ENCODE peak calls at places on chromosomes 13 and 19, in seven cellular contexts. E is aorta; T is effector memory CD4-positive, alpha-beta T cell; Y is IMR-90; X is neural progenitor cell; Q is CD4-positive, alpha-beta memory T cell; H is esophagus squamous epithelium. L is an unnamed sample.

GRCh38 chr13:40394304-40394983 is 272.0 kb downstream of the FOXO1 start:
- DNase-seq in Y (no peak), E (no peak), Q (no peak), T (no peak), X (no peak), H (no peak), L (no peak)

GRCh38 chr19:4673726-4674125 is 3.6 kb upstream of the MYDGF start:
- DNase-seq in Y (no peak), X (no peak), E (no peak), Q (no peak), T (no peak), H (no peak), L (no peak)

GRCh38 chr13:113009743-113010509 is 40.9 kb downstream of the MCF2L start:
- DNase-seq in T (no peak), Y (no peak), X (no peak), E (no peak), Q (no peak), H (no peak), L (no peak)

GRCh38 chr13:46622918-46623256 is 69.9 kb downstream of the LRCH1 start:
- DNase-seq in X (no peak), T (no peak), Y (peak), Q (no peak), E (no peak), H (no peak), L (no peak)

GRCh38 chr19:32404939-32405430 is 585 bp upstream of the DPY19L3 start:
- DNase-seq in Q (no peak), E (peak), X (peak), H (no peak), Y (peak), T (no peak), L (peak)

GRCh38 chr13:21531475-21531874 is 72.4 kb upstream of the ZDHHC20 start:
- DNase-seq in T (no peak), X (no peak), H (no peak), E (no peak), Q (no peak), Y (no peak), L (no peak)

GRCh38 chr19:18848860-18849661 is 17.3 kb downstream of the UPF1 start:
- DNase-seq in Q (no peak), T (no peak), X (no peak), E (peak), H (no peak), Y (peak), L (no peak)

GRCh38 chr13:99067160-99067985 is 89.5 kb upstream of the DOCK9 start:
- DNase-seq in T (no peak), X (no peak), H (no peak), Y (peak), E (no peak), Q (no peak), L (no peak)

GRCh38 chr19:50518091-50519005 is 4.6 kb upstream of the ASPDH start:
- DNase-seq in E (peak), H (no peak), Y (no peak), X (no peak), Q (no peak), T (no peak), L (no peak)

GRCh38 chr19:13013649-13014048 is 18.4 kb downstream of the NFIX start:
- DNase-seq in X (no peak), E (no peak), T (no peak), Q (no peak), H (no peak), Y (no peak), L (no peak)

GRCh38 chr13:23488442-23488841 is 54.9 kb upstream of the SACS start:
- DNase-seq in T (no peak), H (no peak), X (no peak), Y (peak), E (no peak), Q (peak), L (no peak)

GRCh38 chr13:94224670-94225069 is 254.8 kb downstream of the DCT start:
- DNase-seq in T (no peak), Q (no peak), X (peak), H (no peak), Y (no peak), E (no peak), L (no peak)

GRCh38 chr19:38908854-38909253 is 3.1 kb downstream of the CCER2 start:
- DNase-seq in T (no peak), Y (no peak), H (no peak), Q (no peak), E (no peak), X (no peak), L (no peak)

GRCh38 chr13:106348032-106348431 is 187.4 kb downstream of the EFNB2 start:
- DNase-seq in Y (peak), T (no peak), E (no peak), H (no peak), X (peak), Q (no peak), L (no peak)

GRCh38 chr13:39895254-39895653 is 239.8 kb downstream of the COG6 start:
- DNase-seq in H (no peak), Y (no peak), E (no peak), X (no peak), T (no peak), Q (no peak), L (no peak)

GRCh38 chr19:6087074-6087506 is 23.2 kb downstream of the RFX2 start:
- DNase-seq in E (no peak), Q (peak), H (no peak), T (no peak), Y (no peak), X (peak), L (no peak)

GRCh38 chr13:31864307-31864706 is 125.0 kb downstream of the RXFP2 start:
- DNase-seq in X (no peak), Y (no peak), E (no peak), T (no peak), H (no peak), Q (no peak), L (no peak)

GRCh38 chr19:49808762-49809154 is 4.3 kb downstream of the FUZ start:
- DNase-seq in Q (peak), E (peak), T (peak), Y (peak), H (peak), X (peak), L (no peak)

GRCh38 chr13:28316129-28316528 is 177.8 kb downstream of the PAN3 start:
- DNase-seq in X (peak), E (no peak), T (no peak), H (no peak), Q (no peak), Y (no peak), L (no peak)

GRCh38 chr19:14494451-14494850 is 1.5 kb downstream of the GIPC1 start:
- DNase-seq in T (no peak), Y (no peak), E (no peak), X (no peak), Q (no peak), H (no peak), L (no peak)
- H3K4me3 ChIP-seq in T (no peak), Y (peak), E (no peak), X (peak), Q (no peak), H (peak), L (peak)

GRCh38 chr13:79593611-79594275 is 112.8 kb downstream of the NDFIP2 start:
- DNase-seq in T (no peak), H (no peak), Y (peak), E (no peak), Q (no peak), X (no peak), L (no peak)

GRCh38 chr13:79585033-79585432 is 104.1 kb downstream of the NDFIP2 start:
- DNase-seq in T (no peak), E (no peak), Y (no peak), Q (no peak), H (no peak), X (no peak), L (no peak)

GRCh38 chr13:79593121-79593520 is 112.2 kb downstream of the NDFIP2 start:
- DNase-seq in Y (no peak), Q (no peak), E (no peak), H (no peak), T (no peak), X (no peak), L (no peak)

GRCh38 chr13:79591493-79591892 is 110.5 kb downstream of the NDFIP2 start:
- DNase-seq in T (no peak), E (no peak), Y (no peak), Q (no peak), H (no peak), X (no peak), L (no peak)

GRCh38 chr13:79589605-79590511 is 108.9 kb downstream of the NDFIP2 start:
- DNase-seq in E (no peak), X (no peak), Y (no peak), H (no peak), T (no peak), Q (no peak), L (no peak)
- H3K4me3 ChIP-seq in E (no peak), X (no peak), Y (no peak), H (peak), T (no peak), Q (no peak), L (no peak)

DNA sequence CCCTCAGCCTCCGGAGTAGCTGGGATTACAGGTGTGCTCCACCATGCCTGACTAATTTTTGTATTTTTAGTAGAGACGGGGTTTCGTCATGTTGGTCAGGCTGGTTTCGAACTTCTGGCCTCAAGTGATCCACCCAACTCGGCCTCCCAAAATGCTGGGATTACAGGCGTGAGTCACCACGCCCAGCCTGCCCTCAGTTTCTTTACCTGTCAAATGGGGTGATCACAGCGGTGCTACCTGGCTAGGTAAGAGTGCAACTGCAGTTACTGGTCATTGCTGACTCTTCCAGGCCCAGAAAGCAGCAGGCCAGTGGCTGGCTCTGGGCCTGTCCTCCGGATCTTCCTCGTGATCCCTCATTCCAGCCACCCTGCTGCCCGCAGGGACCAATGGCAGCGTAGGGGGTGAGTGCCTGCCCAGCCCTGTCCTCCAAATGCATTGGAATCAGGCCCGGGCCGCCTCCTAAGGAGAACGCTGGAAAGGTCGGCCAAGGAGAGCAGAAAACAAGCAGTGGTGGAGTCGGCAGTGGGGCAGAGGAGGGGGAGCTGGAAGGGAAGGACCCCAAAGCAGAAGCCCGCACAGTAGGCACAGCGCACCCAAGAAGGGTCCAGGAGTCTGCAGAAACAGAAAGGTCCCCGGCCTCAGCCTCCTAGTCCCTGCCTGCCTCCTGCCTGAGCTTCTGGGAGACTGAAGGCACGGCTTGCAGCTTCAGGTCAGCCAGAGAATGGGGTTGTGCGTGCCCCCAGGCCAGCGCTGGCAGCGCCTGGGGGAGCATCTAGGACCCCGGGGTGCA is 1.8 kb upstream of the SLC27A1 start:
- DNase-seq in Y (no peak), X (peak), Q (no peak), H (no peak), T (no peak), E (no peak), L (no peak)
- H3K4me3 ChIP-seq in Y (no peak), X (peak), Q (no peak), H (peak), T (no peak), E (no peak), L (peak)

DNA sequence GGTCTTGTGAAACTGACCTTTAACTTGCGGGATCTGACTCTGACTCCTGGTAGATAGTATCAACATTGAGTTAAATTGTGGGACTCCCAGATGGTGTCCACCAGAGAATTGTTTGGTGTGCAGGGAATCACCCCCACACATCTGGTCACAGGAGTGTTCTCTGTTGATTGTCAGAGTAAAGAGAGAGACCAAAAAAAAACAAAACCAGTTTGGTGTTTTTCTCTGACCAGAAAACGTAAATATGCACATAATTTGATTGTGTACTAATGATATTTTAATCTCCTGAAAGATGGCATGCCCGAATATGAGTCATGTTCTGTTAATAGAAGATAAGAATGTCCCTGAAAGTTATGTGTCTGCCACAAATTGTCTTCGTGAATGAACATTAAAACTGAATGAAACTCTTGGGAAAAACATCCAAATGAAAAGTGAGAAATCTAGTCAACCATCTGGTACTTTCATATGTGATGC is 118.5 kb upstream of the GPC6 start:
- DNase-seq in E (no peak), X (no peak), T (no peak), Y (no peak), H (no peak), Q (no peak), L (no peak)
- H3K4me3 ChIP-seq in E (no peak), X (no peak), T (no peak), Y (no peak), H (no peak), Q (no peak), L (no peak)

L was measured in vagina.